ENCODE peak calls at places on chromosomes 5 and 9, in seven cellular contexts. J is HEK293T, C is NCI-H460, K is IMR-90, S is NB4, L is GM23248, B is caudate nucleus. X is an unnamed sample.
A peak's percentile ranks its signal among the peaks of the same experiment; 100 is the strongest.

GRCh38 chr5:107012371-107012770 is 658.4 kb downstream of the EFNA5 start:
- DNase-seq in J (no peak), C (no peak), K (no peak), S (no peak), L (no peak), B (no peak), X (no peak)

GRCh38 chr5:39503148-39503547 is 78.4 kb upstream of the DAB2 start:
- DNase-seq in J (no peak), C (no peak), K (peak; percentile 75), S (peak; percentile 49), L (peak; percentile 80), B (no peak), X (peak; percentile 47)

GRCh38 chr5:59079622-59080620 is 497.0 kb downstream of the RAB3C start:
- DNase-seq in J (no peak), C (no peak), K (peak; percentile 100), S (peak; percentile 20), L (peak; percentile 97), B (no peak), X (no peak)

GRCh38 chr5:68415177-68416085 is 199.9 kb downstream of the PIK3R1 start:
- DNase-seq in J (no peak), C (no peak), K (no peak), S (peak; percentile 84), L (no peak), B (no peak), X (peak; percentile 35)

GRCh38 chr5:167871091-167871490 is 420.4 kb upstream of the WWC1 start:
- DNase-seq in J (no peak), C (no peak), K (no peak), S (no peak), L (peak; percentile 16), B (no peak), X (no peak)

GRCh38 chr9:79155308-79155707 is 416.5 kb upstream of the TLE4 start:
- DNase-seq in J (no peak), C (no peak), K (no peak), S (no peak), L (no peak), B (no peak), X (no peak)

GRCh38 chr5:137735531-137736284 is at the start of gene KLHL3:
- DNase-seq in J (peak; percentile 23), C (no peak), K (peak; percentile 66), S (no peak), L (peak; percentile 77), B (peak; percentile 55), X (peak; percentile 62)

GRCh38 chr9:92746567-92747458 is 17.8 kb downstream of the BICD2 start:
- DNase-seq in J (no peak), C (no peak), K (peak; percentile 63), S (no peak), L (peak; percentile 61), B (no peak), X (no peak)

GRCh38 chr9:116515541-116515940 is 171.6 kb upstream of the TRIM32 start:
- DNase-seq in J (no peak), C (no peak), K (no peak), S (no peak), L (no peak), B (no peak), X (no peak)

GRCh38 chr5:93320920-93321319 is 260.1 kb downstream of the NR2F1-AS1 start:
- DNase-seq in J (no peak), C (no peak), K (no peak), S (no peak), L (no peak), B (no peak), X (no peak)

X was measured in adrenal gland.